ENCODE peak calls at places on chromosomes 1 and 21, in five cellular contexts. One of them, this sample, is unnamed.

GRCh38 chr21:41508415-41509205 is 652 bp upstream of the TMPRSS2 start:
- DNase-seq in left ventricle myocardium inferior: no peak
- DNase-seq in pancreas: no peak
- DNase-seq in fibroblast of pulmonary artery: no peak
- DNase-seq in Peyer's patch: peak; percentile 51
- DNase-seq in this sample: no peak

GRCh38 chr1:230375795-230376194 is 50.3 kb downstream of the PGBD5 start:
- DNase-seq in left ventricle myocardium inferior: peak; percentile 29
- DNase-seq in pancreas: peak; percentile 20
- DNase-seq in fibroblast of pulmonary artery: no peak
- DNase-seq in Peyer's patch: no peak
- DNase-seq in this sample: no peak

GRCh38 chr1:161487483-161487827 is 17.8 kb upstream of the FCGR2A start:
- DNase-seq in left ventricle myocardium inferior: peak; percentile 38
- DNase-seq in pancreas: no peak
- DNase-seq in fibroblast of pulmonary artery: peak; percentile 75
- DNase-seq in Peyer's patch: no peak
- DNase-seq in this sample: peak; percentile 78

GRCh38 chr1:3827813-3828307 is 29.2 kb downstream of the CEP104 start:
- DNase-seq in left ventricle myocardium inferior: no peak
- DNase-seq in pancreas: no peak
- DNase-seq in fibroblast of pulmonary artery: no peak
- DNase-seq in Peyer's patch: no peak
- DNase-seq in this sample: peak; percentile 30

GRCh38 chr1:17696417-17697301 is 58.5 kb upstream of the ACTL8 start:
- DNase-seq in left ventricle myocardium inferior: no peak
- DNase-seq in pancreas: no peak
- DNase-seq in fibroblast of pulmonary artery: peak; percentile 88
- DNase-seq in Peyer's patch: no peak
- DNase-seq in this sample: peak; percentile 87

GRCh38 chr1:18928985-18929384 is 26.6 kb upstream of the ALDH4A1 start:
- DNase-seq in left ventricle myocardium inferior: no peak
- DNase-seq in pancreas: no peak
- DNase-seq in fibroblast of pulmonary artery: no peak
- DNase-seq in Peyer's patch: no peak
- DNase-seq in this sample: no peak

GRCh38 chr1:29590583-29591555 is 354.5 kb downstream of the PTPRU start:
- DNase-seq in left ventricle myocardium inferior: no peak
- DNase-seq in pancreas: no peak
- DNase-seq in fibroblast of pulmonary artery: no peak
- DNase-seq in Peyer's patch: no peak
- DNase-seq in this sample: no peak

GRCh38 chr1:209485167-209485566 is 98.3 kb upstream of the CAMK1G start:
- DNase-seq in left ventricle myocardium inferior: peak; percentile 19
- DNase-seq in pancreas: no peak
- DNase-seq in fibroblast of pulmonary artery: peak; percentile 66
- DNase-seq in Peyer's patch: no peak
- DNase-seq in this sample: peak; percentile 47

GRCh38 chr21:43654806-43655489 is 4.3 kb downstream of the HSF2BP start:
- DNase-seq in left ventricle myocardium inferior: no peak
- DNase-seq in pancreas: no peak
- DNase-seq in fibroblast of pulmonary artery: no peak
- DNase-seq in Peyer's patch: no peak
- DNase-seq in this sample: peak; percentile 64

GRCh38 chr21:42411891-42412635 is 8.4 kb downstream of the UBASH3A start:
- DNase-seq in left ventricle myocardium inferior: no peak
- DNase-seq in pancreas: no peak
- DNase-seq in fibroblast of pulmonary artery: peak; percentile 4
- DNase-seq in Peyer's patch: no peak
- DNase-seq in this sample: peak; percentile 52

GRCh38 chr1:30088594-30089556 is 634.5 kb downstream of the MATN1 start:
- DNase-seq in left ventricle myocardium inferior: peak; percentile 21
- DNase-seq in pancreas: no peak
- DNase-seq in fibroblast of pulmonary artery: no peak
- DNase-seq in Peyer's patch: no peak
- DNase-seq in this sample: peak; percentile 22

GRCh38 chr21:45386728-45387371 is 18.1 kb upstream of the COL18A1 start:
- DNase-seq in left ventricle myocardium inferior: peak; percentile 37
- DNase-seq in pancreas: no peak
- DNase-seq in fibroblast of pulmonary artery: peak; percentile 89
- DNase-seq in Peyer's patch: peak; percentile 45
- DNase-seq in this sample: peak; percentile 94

GRCh38 chr1:236952279-236953003 is 51.8 kb downstream of the MT1HL1 start:
- DNase-seq in left ventricle myocardium inferior: no peak
- DNase-seq in pancreas: no peak
- DNase-seq in fibroblast of pulmonary artery: no peak
- DNase-seq in Peyer's patch: no peak
- DNase-seq in this sample: no peak

GRCh38 chr1:247407180-247407616 is 8.8 kb upstream of the NLRP3 start:
- DNase-seq in left ventricle myocardium inferior: peak; percentile 43
- DNase-seq in pancreas: no peak
- DNase-seq in fibroblast of pulmonary artery: no peak
- DNase-seq in Peyer's patch: no peak
- DNase-seq in this sample: no peak

GRCh38 chr1:61930246-61930645 is 188.0 kb downstream of the PATJ start:
- DNase-seq in left ventricle myocardium inferior: no peak
- DNase-seq in pancreas: no peak
- DNase-seq in fibroblast of pulmonary artery: no peak
- DNase-seq in Peyer's patch: no peak
- DNase-seq in this sample: no peak

GRCh38 chr1:187262731-187263130 is 434.0 kb downstream of the PLA2G4A start:
- DNase-seq in left ventricle myocardium inferior: no peak
- DNase-seq in pancreas: no peak
- DNase-seq in fibroblast of pulmonary artery: no peak
- DNase-seq in Peyer's patch: no peak
- DNase-seq in this sample: no peak

GRCh38 chr1:3805038-3805437 is 8.7 kb upstream of the LRRC47 start:
- DNase-seq in left ventricle myocardium inferior: no peak
- DNase-seq in pancreas: no peak
- DNase-seq in fibroblast of pulmonary artery: no peak
- DNase-seq in Peyer's patch: no peak
- DNase-seq in this sample: no peak

GRCh38 chr1:17984510-17985085 is 123.0 kb upstream of the IGSF21 start:
- DNase-seq in left ventricle myocardium inferior: no peak
- DNase-seq in pancreas: peak; percentile 8
- DNase-seq in fibroblast of pulmonary artery: peak; percentile 2
- DNase-seq in Peyer's patch: no peak
- DNase-seq in this sample: peak; percentile 2

GRCh38 chr1:5863238-5863637 is 129.0 kb downstream of the NPHP4 start:
- DNase-seq in left ventricle myocardium inferior: no peak
- DNase-seq in pancreas: no peak
- DNase-seq in fibroblast of pulmonary artery: no peak
- DNase-seq in Peyer's patch: no peak
- DNase-seq in this sample: no peak

DNA sequence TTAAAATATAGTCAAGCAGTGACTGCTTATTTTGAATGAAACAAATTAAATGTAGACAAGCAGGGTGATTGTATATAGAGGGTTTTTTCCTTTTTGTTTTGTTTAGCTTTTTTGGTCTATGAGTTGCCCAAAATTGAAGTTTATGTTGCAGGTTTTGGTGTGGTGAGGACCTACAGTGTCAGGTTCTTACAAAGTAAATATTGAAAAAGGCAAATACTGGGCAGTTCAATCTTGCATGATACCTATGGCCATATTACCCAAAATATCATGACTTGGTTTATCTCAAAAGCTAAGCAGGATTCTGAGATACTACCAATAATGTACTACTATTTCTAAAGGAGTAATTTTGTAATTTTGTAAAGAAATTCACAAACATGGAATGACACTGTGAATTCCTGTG is 1.8 kb downstream of the DNAJB4 start:
- DNase-seq in left ventricle myocardium inferior: no peak
- DNase-seq in pancreas: no peak
- DNase-seq in fibroblast of pulmonary artery: no peak
- DNase-seq in Peyer's patch: no peak
- DNase-seq in this sample: no peak
- H3K4me3 ChIP-seq in left ventricle myocardium inferior: peak overlapping the region; percentile 77
- H3K4me3 ChIP-seq in pancreas: peak overlapping the region; percentile 13
- H3K4me3 ChIP-seq in fibroblast of pulmonary artery: peak overlapping the region; percentile 82
- H3K4me3 ChIP-seq in Peyer's patch: peak overlapping the region; percentile 54
- H3K4me3 ChIP-seq in this sample: peak overlapping the region; percentile 65

GRCh38 chr1:206050655-206051235 is 2.2 kb upstream of the RHEX start:
- DNase-seq in left ventricle myocardium inferior: no peak
- DNase-seq in pancreas: no peak
- DNase-seq in fibroblast of pulmonary artery: no peak
- DNase-seq in Peyer's patch: no peak
- DNase-seq in this sample: peak; percentile 28
- TF ChIP-seq CTCF in left ventricle myocardium inferior: no peak
- TF ChIP-seq CTCF in pancreas: no peak
- TF ChIP-seq CTCF in fibroblast of pulmonary artery: no peak
- TF ChIP-seq CTCF in Peyer's patch: no peak
- TF ChIP-seq CTCF in this sample: no peak

GRCh38 chr1:111099289-111099688 is 40.6 kb downstream of the DRAM2 start:
- DNase-seq in left ventricle myocardium inferior: no peak
- DNase-seq in pancreas: no peak
- DNase-seq in fibroblast of pulmonary artery: no peak
- DNase-seq in Peyer's patch: no peak
- DNase-seq in this sample: no peak

GRCh38 chr1:111101854-111102642 is 37.8 kb downstream of the DRAM2 start:
- DNase-seq in left ventricle myocardium inferior: no peak
- DNase-seq in pancreas: no peak
- DNase-seq in fibroblast of pulmonary artery: no peak
- DNase-seq in Peyer's patch: peak; percentile 61
- DNase-seq in this sample: no peak

DNA sequence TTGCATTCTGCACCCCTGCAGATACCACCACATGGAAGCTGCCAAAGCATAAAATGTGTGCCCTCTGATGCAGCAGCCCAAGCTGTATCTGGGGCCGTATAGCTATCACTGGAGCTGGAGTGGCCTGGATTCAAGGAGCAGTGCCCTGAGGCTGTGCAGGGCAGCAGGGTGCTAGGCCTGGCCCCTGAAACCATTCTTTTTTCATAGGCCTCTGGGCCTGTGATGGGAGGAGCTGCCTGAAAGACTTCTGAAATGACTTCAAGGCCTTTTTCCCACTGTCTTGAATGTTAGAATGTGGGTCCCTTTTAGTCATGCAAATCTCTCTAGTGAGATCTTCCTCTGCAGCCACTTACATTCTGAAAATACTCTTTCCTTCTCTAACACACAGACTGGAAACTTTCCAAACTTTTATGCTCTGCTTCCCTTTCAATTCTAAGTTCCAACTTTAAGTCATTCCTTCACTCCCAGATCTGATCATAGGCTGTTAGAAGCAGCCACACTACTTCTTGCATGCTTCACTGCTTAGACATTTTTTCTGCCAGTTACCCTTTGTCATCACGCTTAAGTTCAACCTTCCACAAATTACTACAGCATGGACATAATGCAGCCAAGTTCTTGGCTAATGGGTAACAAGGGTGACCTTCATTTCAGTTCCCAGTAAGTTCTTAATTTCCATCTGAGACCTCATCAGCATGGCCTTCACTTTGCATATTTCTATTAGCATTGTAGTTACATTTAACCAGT is 42.4 kb downstream of the DRAM2 start:
- DNase-seq in left ventricle myocardium inferior: no peak
- DNase-seq in pancreas: no peak
- DNase-seq in fibroblast of pulmonary artery: no peak
- DNase-seq in Peyer's patch: no peak
- DNase-seq in this sample: no peak
- H3K4me3 ChIP-seq in left ventricle myocardium inferior: no peak overlapping the region
- H3K4me3 ChIP-seq in pancreas: no peak overlapping the region
- H3K4me3 ChIP-seq in fibroblast of pulmonary artery: no peak overlapping the region
- H3K4me3 ChIP-seq in Peyer's patch: no peak overlapping the region
- H3K4me3 ChIP-seq in this sample: no peak overlapping the region

GRCh38 chr1:22500476-22500875 is 48.8 kb downstream of the ZBTB40 start:
- DNase-seq in left ventricle myocardium inferior: no peak
- DNase-seq in pancreas: peak; percentile 57
- DNase-seq in fibroblast of pulmonary artery: peak; percentile 44
- DNase-seq in Peyer's patch: no peak
- DNase-seq in this sample: peak; percentile 70
- TF ChIP-seq CTCF in left ventricle myocardium inferior: no peak
- TF ChIP-seq CTCF in pancreas: no peak
- TF ChIP-seq CTCF in fibroblast of pulmonary artery: no peak
- TF ChIP-seq CTCF in Peyer's patch: no peak
- TF ChIP-seq CTCF in this sample: no peak

GRCh38 chr21:15063821-15064575 is 802 bp downstream of the NRIP1 start:
- DNase-seq in left ventricle myocardium inferior: peak; percentile 68
- DNase-seq in pancreas: peak; percentile 45
- DNase-seq in fibroblast of pulmonary artery: peak; percentile 44
- DNase-seq in Peyer's patch: peak; percentile 79
- DNase-seq in this sample: peak; percentile 36
- H3K4me3 ChIP-seq in left ventricle myocardium inferior: peak overlapping the region; percentile 95
- H3K4me3 ChIP-seq in pancreas: peak overlapping the region; percentile 76
- H3K4me3 ChIP-seq in fibroblast of pulmonary artery: peak overlapping the region; percentile 76
- H3K4me3 ChIP-seq in Peyer's patch: peak overlapping the region; percentile 94
- H3K4me3 ChIP-seq in this sample: peak overlapping the region; percentile 78

GRCh38 chr1:213982515-213982813 is 5.3 kb upstream of the PROX1 start:
- DNase-seq in left ventricle myocardium inferior: no peak
- DNase-seq in pancreas: no peak
- DNase-seq in fibroblast of pulmonary artery: no peak
- DNase-seq in Peyer's patch: no peak
- DNase-seq in this sample: no peak

GRCh38 chr1:213984387-213985180 is 3.2 kb upstream of the PROX1 start:
- DNase-seq in left ventricle myocardium inferior: no peak
- DNase-seq in pancreas: no peak
- DNase-seq in fibroblast of pulmonary artery: no peak
- DNase-seq in Peyer's patch: no peak
- DNase-seq in this sample: no peak

GRCh38 chr1:213983589-213984386 is 4.0 kb upstream of the PROX1 start:
- DNase-seq in left ventricle myocardium inferior: no peak
- DNase-seq in pancreas: no peak
- DNase-seq in fibroblast of pulmonary artery: no peak
- DNase-seq in Peyer's patch: no peak
- DNase-seq in this sample: no peak

GRCh38 chr1:213980906-213981305 is 6.9 kb upstream of the PROX1 start:
- DNase-seq in left ventricle myocardium inferior: no peak
- DNase-seq in pancreas: no peak
- DNase-seq in fibroblast of pulmonary artery: no peak
- DNase-seq in Peyer's patch: no peak
- DNase-seq in this sample: no peak

GRCh38 chr1:213982814-213983588 is 4.8 kb upstream of the PROX1 start:
- DNase-seq in left ventricle myocardium inferior: peak; percentile 40
- DNase-seq in pancreas: peak; percentile 52
- DNase-seq in fibroblast of pulmonary artery: no peak
- DNase-seq in Peyer's patch: no peak
- DNase-seq in this sample: no peak
- TF ChIP-seq CTCF in left ventricle myocardium inferior: peak; percentile 27
- TF ChIP-seq CTCF in pancreas: no peak
- TF ChIP-seq CTCF in fibroblast of pulmonary artery: no peak
- TF ChIP-seq CTCF in Peyer's patch: no peak
- TF ChIP-seq CTCF in this sample: no peak